ENCODE peak calls at places on chromosomes 2 and 18, in seven cellular contexts. W is foreskin keratinocyte; M is WTC11; G is dorsolateral prefrontal cortex; J is IMR-90; R is thoracic aorta; P is activated CD8-positive, alpha-beta T cell treated with anti-CD3 and anti-CD28 coated beads for 36 hours. N is an unnamed sample.
A peak's percentile ranks its signal among the peaks of the same experiment; 100 is the strongest.

GRCh38 chr18:40673150-40673549 is 1281.9 kb upstream of the PIK3C3 start:
- DNase-seq in M (no peak), P (no peak), G (no peak), R (no peak), J (no peak), W (no peak), N (no peak)

GRCh38 chr2:159010340-159010739 is 41.9 kb downstream of the TANC1 start:
- DNase-seq in R (no peak), P (peak; percentile 16), W (no peak), M (no peak), G (no peak), J (peak; percentile 80), N (no peak)

GRCh38 chr2:210195066-210195852 is 24.1 kb upstream of the KANSL1L start:
- DNase-seq in G (no peak), M (no peak), R (no peak), J (peak; percentile 58), W (no peak), P (no peak), N (peak; percentile 18)

GRCh38 chr2:67446504-67446911 is 49.4 kb downstream of the ETAA1 start:
- DNase-seq in J (peak; percentile 63), R (no peak), M (no peak), G (no peak), P (no peak), W (peak; percentile 43), N (no peak)

GRCh38 chr18:40866013-40866644 is 1088.9 kb upstream of the PIK3C3 start:
- DNase-seq in G (no peak), J (no peak), M (no peak), R (no peak), W (peak; percentile 72), P (peak; percentile 14), N (no peak)

GRCh38 chr2:20450201-20451108 is 3.6 kb downstream of the RHOB start:
- DNase-seq in G (peak; percentile 88), J (peak; percentile 89), R (no peak), M (peak; percentile 14), W (no peak), P (no peak), N (no peak)

GRCh38 chr2:10905006-10905871 is 6.5 kb upstream of the KCNF1 start:
- DNase-seq in G (no peak), R (no peak), J (no peak), W (peak; percentile 72), P (no peak), M (no peak), N (no peak)

GRCh38 chr18:47919916-47920315 is 10.5 kb downstream of the SMAD2 start:
- DNase-seq in P (no peak), J (no peak), W (no peak), M (no peak), R (no peak), G (no peak), N (no peak)

GRCh38 chr2:42051168-42052125 is 3.6 kb downstream of the PKDCC start:
- DNase-seq in R (no peak), J (no peak), P (no peak), M (no peak), G (no peak), W (no peak), N (no peak)

GRCh38 chr2:103289101-103289725 is 527.4 kb downstream of the TMEM182 start:
- DNase-seq in R (no peak), W (no peak), P (no peak), G (no peak), M (peak; percentile 20), J (no peak), N (no peak)
- TF ChIP-seq CTCF in R (no peak), W (no peak), P (no peak), G (peak; percentile 24), M (no peak), J (no peak), N (no peak)

GRCh38 chr2:174608866-174609214 is 11.2 kb upstream of the WIPF1 start:
- DNase-seq in J (no peak), W (no peak), M (no peak), R (no peak), P (peak; percentile 45), G (no peak), N (no peak)

GRCh38 chr2:174607989-174608865 is 10.6 kb upstream of the WIPF1 start:
- DNase-seq in J (no peak), R (no peak), M (no peak), W (no peak), G (no peak), P (peak; percentile 74), N (peak; percentile 44)

GRCh38 chr2:174606336-174606735 is 8.7 kb upstream of the WIPF1 start:
- DNase-seq in J (peak; percentile 93), W (peak; percentile 58), G (no peak), R (no peak), P (peak; percentile 73), M (no peak), N (no peak)

GRCh38 chr2:174609261-174609660 is 11.7 kb upstream of the WIPF1 start:
- DNase-seq in J (no peak), W (no peak), M (no peak), G (no peak), P (no peak), R (no peak), N (no peak)

DNA sequence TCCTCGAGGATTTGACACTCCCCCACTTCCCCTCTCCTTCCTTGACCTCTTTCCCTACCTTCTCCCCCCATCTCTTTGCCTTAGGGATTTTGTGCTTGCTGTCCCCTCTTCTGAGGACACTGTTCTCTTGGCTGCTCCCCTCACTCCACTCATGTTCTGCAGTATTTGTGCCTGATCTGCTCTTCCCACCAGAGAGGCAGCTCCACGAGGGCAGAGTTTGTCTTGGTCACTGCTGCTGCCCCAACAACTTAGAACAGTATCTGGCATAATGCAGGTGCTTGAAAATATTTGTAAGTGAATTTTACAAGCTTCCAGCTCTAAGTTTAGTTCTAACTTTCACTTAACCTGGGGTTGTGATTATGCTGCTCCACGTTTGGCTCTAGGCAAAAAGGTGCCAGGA is 10.0 kb upstream of the WIPF1 start:
- DNase-seq in G (no peak), R (no peak), J (no peak), P (no peak), M (no peak), W (no peak), N (no peak)
- TF ChIP-seq CTCF in G (no peak), R (no peak), J (no peak), P (no peak), M (no peak), W (no peak), N (no peak)

DNA sequence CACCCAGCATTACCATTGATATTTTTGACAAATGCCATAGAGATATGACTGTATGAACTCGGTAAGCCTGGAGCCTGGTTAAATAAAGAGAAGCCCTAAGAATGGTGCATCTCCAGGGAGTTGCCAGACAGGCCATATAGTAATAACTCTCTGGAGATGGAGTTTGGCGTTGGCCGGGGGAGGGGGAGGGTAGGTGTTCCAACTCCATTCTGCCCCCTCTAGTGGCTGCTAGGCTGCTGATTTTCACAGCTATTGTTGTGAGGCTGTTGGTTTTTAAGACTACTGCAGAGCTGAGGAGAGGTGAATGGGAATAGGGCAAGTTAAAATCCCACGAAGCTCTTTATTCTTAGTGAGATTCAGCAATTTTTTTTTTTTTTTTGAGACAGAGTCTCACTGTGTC is 99.9 kb downstream of the GALNT14 start:
- DNase-seq in M (peak; percentile 58), R (no peak), J (no peak), P (peak; percentile 7), W (no peak), G (no peak), N (no peak)
- TF ChIP-seq CTCF in M (no peak), R (no peak), J (no peak), P (no peak), W (no peak), G (no peak), N (no peak)

GRCh38 chr2:217466799-217467198 is 536.0 kb downstream of the TNS1 start:
- DNase-seq in J (no peak), G (no peak), R (no peak), W (no peak), P (no peak), M (no peak), N (no peak)

GRCh38 chr2:217463402-217464075 is 539.3 kb downstream of the TNS1 start:
- DNase-seq in J (no peak), W (no peak), G (no peak), R (no peak), M (no peak), P (no peak), N (no peak)

GRCh38 chr2:217467331-217467730 is 535.5 kb downstream of the TNS1 start:
- DNase-seq in J (peak; percentile 63), M (no peak), R (no peak), W (no peak), G (no peak), P (no peak), N (no peak)

GRCh38 chr2:217466104-217466503 is 536.7 kb downstream of the TNS1 start:
- DNase-seq in M (no peak), W (no peak), J (no peak), G (no peak), P (no peak), R (no peak), N (no peak)

DNA sequence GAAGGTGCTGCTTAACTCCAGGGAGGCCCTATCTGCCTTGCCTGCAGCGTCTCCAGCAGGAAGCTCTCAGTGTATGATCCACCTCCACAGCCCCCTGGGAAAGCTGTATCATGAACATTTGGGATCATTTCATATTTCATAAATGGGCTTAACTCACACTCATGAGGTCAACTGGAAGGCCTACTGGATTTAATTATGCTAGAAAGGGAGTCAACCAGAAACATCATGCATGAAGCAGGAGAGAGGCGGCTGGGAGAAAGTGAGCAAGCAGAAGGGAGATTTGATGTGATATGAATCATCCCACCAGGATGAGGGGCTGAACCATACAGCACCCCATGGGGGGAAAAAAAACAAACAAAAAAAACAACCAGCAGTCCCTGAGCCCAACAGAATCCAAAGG is 537.7 kb downstream of the TNS1 start:
- DNase-seq in J (no peak), M (no peak), R (no peak), W (no peak), G (no peak), P (no peak), N (no peak)
- TF ChIP-seq CTCF in J (no peak), M (no peak), R (no peak), W (no peak), G (no peak), P (no peak), N (no peak)

DNA sequence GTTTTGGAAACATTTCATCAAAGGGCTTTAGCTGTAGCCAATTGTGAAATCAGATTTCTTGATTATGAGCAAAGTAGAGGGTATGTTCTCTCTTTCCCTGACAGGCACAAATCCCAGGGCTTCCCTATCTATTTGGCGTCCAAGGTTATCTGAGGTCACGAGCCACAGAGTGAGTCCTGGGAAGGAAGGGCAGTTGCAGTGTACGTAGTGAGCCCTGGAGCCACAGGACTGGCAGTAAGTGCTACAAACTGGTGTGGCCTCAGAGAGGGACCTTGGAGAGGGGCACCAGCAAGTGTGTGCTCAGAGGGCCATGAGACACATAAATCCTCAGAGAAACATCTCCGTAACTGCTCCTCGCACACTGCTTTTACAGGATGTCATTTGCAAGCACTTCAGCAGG is 115.6 kb upstream of the SH3BP4 start:
- DNase-seq in J (no peak), M (no peak), G (no peak), P (no peak), R (no peak), W (no peak), N (no peak)
- TF ChIP-seq CTCF in J (no peak), M (no peak), G (no peak), P (no peak), R (no peak), W (no peak), N (no peak)

N was measured in GM13977.